ENCODE peak calls at places on chromosomes 16 and 17, in nine cellular contexts. B is astrocyte, N is fibroblast of lung, E is endothelial cell of umbilical vein, Q is Karpas-422, X is neural progenitor cell, V is NT2/D1, G is adipocyte, S is GM12878. C is an unnamed sample.
A peak's percentile ranks its signal among the peaks of the same experiment; 100 is the strongest.

GRCh38 chr17:13759936-13760335 is 158.2 kb upstream of the HS3ST3A1 start:
- DNase-seq in G (no peak), S (no peak), X (no peak), Q (no peak), E (no peak), N (no peak), V (no peak), B (no peak), C (no peak)

GRCh38 chr17:61403846-61404701 is 4.4 kb downstream of the TBX2 start:
- DNase-seq in G (peak; percentile 81), X (peak; percentile 59), S (no peak), B (no peak), V (no peak), Q (no peak), N (no peak), E (no peak), C (no peak)

GRCh38 chr16:52546291-52546941 is 527 bp downstream of the TOX3 start:
- DNase-seq in Q (no peak), E (no peak), N (no peak), V (no peak), S (no peak), B (no peak), X (peak; percentile 52), G (no peak), C (no peak)

GRCh38 chr17:9211133-9211765 is 189.9 kb downstream of the NTN1 start:
- DNase-seq in Q (no peak), E (no peak), V (no peak), N (no peak), G (no peak), X (no peak), S (no peak), B (no peak), C (no peak)

GRCh38 chr17:292531-293382 is 59.9 kb downstream of the RPH3AL start:
- DNase-seq in G (no peak), E (no peak), Q (no peak), X (no peak), B (no peak), S (no peak), V (no peak), N (no peak), C (no peak)

GRCh38 chr17:9670596-9670995 is 25.3 kb downstream of the USP43 start:
- DNase-seq in S (no peak), G (no peak), V (no peak), X (no peak), E (no peak), N (no peak), Q (no peak), B (no peak), C (no peak)

GRCh38 chr16:27106305-27106704 is 39.6 kb downstream of the C16orf82 start:
- DNase-seq in B (no peak), Q (no peak), N (no peak), E (no peak), G (no peak), V (no peak), S (no peak), X (no peak), C (no peak)

GRCh38 chr17:59371426-59372099 is 40.1 kb downstream of the YPEL2 start:
- DNase-seq in X (no peak), Q (no peak), V (no peak), S (no peak), G (peak; percentile 67), E (peak; percentile 33), B (no peak), N (peak; percentile 51), C (no peak)

GRCh38 chr17:27603870-27604794 is 26.9 kb upstream of the LGALS9 start:
- DNase-seq in V (no peak), X (no peak), G (no peak), S (no peak), Q (no peak), N (no peak), E (no peak), B (no peak), C (no peak)

DNA sequence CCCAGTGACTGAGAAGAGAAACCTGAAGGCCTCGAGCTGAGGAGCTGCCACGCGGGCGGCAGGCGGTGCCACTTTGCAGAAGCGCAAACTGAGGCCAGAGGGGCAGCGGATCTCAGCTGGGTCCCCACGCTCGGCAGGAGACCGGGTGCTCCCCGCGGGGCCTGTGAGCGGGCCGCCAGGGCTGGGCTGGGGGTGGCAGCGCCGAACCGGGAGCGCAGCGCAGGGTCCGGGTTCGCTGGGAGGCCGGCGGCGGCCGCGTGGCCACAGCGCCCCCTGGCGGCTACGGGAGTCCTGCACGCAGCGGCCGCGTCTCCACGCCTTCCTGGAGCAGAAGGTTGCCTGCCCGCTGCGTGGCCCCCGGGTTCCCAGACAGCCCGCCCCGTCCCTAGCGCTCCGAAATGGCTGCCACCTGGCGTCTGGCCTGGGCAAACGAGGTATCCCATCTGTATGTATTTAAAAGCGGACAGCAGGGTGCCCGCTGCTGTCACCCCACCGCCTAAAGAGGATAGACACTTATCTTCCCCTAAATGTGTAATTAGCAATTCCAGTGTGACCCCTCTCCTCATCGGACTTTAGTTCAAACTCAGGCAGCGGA is 96.1 kb upstream of the CDH5 start:
- DNase-seq in X (peak; percentile 86), S (no peak), N (peak; percentile 58), G (peak; percentile 84), Q (peak; percentile 69), E (peak; percentile 53), V (peak; percentile 70), B (no peak), C (peak; percentile 69)
- H3K9ac ChIP-seq in X (no peak overlapping the region), S (no peak overlapping the region), N (no peak overlapping the region), G (peak overlapping the region; percentile 61), Q (no peak overlapping the region), E (no peak overlapping the region), V (peak overlapping the region; percentile 72), B (peak overlapping the region; percentile 65), C (no peak overlapping the region)

GRCh38 chr16:56684256-56684925 is 2.1 kb downstream of the MT1X start:
- DNase-seq in V (no peak), G (no peak), E (no peak), X (no peak), S (no peak), Q (no peak), B (no peak), N (no peak), C (no peak)

GRCh38 chr16:56681939-56682702 is at the start of gene MT1X:
- DNase-seq in V (peak; percentile 86), S (peak; percentile 7), E (peak; percentile 75), Q (peak; percentile 97), G (peak; percentile 92), X (peak; percentile 80), N (peak; percentile 87), B (peak; percentile 76), C (peak; percentile 91)

GRCh38 chr16:56682703-56683397 is 580 bp downstream of the MT1X start:
- DNase-seq in G (no peak), B (no peak), S (no peak), Q (peak; percentile 60), N (no peak), E (no peak), X (no peak), V (no peak), C (peak; percentile 16)

GRCh38 chr16:56684926-56685590 is 2.8 kb downstream of the MT1X start:
- DNase-seq in E (no peak), X (no peak), N (no peak), Q (no peak), G (no peak), V (no peak), B (no peak), S (no peak), C (no peak)

DNA sequence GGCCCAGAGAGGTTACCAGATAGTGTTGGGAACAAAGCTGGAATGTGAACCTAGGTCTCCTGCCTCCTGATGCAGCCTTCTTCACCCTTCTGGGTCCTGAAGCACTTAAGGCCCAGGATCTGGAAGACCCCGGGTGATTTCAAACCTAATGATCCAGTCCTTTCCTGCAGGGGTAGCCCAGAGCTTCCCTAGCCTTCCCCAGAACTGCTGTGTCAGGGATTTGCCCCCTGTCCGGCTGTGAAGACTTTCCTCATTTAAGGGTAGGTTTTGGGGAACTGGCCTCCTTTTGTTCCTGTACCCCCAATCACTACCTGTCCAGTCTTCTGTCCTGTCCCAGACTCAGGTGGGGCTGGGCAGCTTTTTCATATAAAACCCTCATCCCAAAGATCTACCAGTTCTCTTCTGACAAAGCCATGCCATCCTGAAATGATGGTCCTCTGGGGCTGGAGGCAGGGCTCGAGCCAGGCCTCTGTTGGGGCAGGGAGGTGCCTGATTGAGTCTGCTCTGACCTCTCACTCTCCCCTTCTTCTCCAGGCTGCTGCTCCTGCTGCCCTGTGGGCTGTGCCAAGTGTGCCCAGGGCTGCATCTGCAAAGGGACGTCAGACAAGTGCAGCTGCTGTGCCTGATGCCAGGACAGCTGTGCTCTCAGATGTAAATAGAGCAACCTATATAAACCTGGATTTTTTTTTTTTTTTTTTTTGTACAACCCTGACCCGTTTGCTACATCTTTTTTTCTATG is 1.3 kb downstream of the MT1X start:
- DNase-seq in G (no peak), S (no peak), X (no peak), N (no peak), B (no peak), V (no peak), Q (no peak), E (no peak), C (no peak)
- H3K9ac ChIP-seq in G (peak overlapping the region; percentile 87), S (no peak overlapping the region), X (no peak overlapping the region), N (no peak overlapping the region), B (peak overlapping the region; percentile 86), V (peak overlapping the region; percentile 97), Q (peak overlapping the region; percentile 87), E (no peak overlapping the region), C (peak overlapping the region; percentile 92)

DNA sequence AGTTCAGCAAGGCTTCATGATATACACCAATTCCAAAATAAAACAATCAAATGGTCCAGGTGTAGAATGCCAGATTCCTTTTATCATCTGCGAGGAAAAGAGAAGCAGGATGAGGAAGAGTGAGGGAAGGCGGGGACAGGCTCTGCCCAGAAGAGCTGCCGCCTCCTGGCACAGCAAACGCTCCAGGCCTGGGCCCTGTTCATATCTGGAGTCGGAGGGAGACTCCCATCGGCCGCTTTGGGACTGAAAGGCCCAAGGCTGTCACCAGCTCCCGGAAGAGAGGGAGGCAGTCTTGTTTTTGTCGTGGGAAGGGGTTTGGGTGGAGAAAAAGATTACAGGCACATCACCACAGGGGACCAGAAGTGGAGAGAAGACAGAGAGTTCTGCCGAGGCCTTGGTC is 29.0 kb upstream of the SLC25A19 start:
- DNase-seq in Q (no peak), G (no peak), S (no peak), X (no peak), B (no peak), E (no peak), N (no peak), V (no peak), C (no peak)
- H3K9ac ChIP-seq in Q (no peak overlapping the region), G (no peak overlapping the region), S (no peak overlapping the region), X (no peak overlapping the region), B (no peak overlapping the region), E (no peak overlapping the region), N (no peak overlapping the region), V (no peak overlapping the region), C (no peak overlapping the region)

GRCh38 chr17:60390223-60390622 is 1.7 kb downstream of the USP32 start:
- DNase-seq in S (no peak), Q (peak; percentile 56), E (peak; percentile 39), B (peak; percentile 69), G (peak; percentile 82), X (no peak), V (no peak), N (peak; percentile 77), C (no peak)
- H3K9ac ChIP-seq in S (peak overlapping the region; percentile 90), Q (peak overlapping the region; percentile 95), E (peak overlapping the region; percentile 90), B (peak overlapping the region; percentile 89), G (peak overlapping the region; percentile 97), X (no peak overlapping the region), V (peak overlapping the region; percentile 100), N (peak overlapping the region; percentile 1), C (peak overlapping the region; percentile 94)

C was measured in DND-41.